ENCODE peak calls at places on chromosomes 5 and 9, in four cellular contexts. N, J, Y and L are unnamed samples.

GRCh38 chr9:34558911-34559615 is 30.5 kb downstream of the CNTFR start:
- DNase-seq in N (no peak), Y (no peak), J (no peak), L (no peak)

GRCh38 chr9:15308511-15308910 is 1.5 kb upstream of the TTC39B start:
- DNase-seq in Y (no peak), N (no peak), J (no peak), L (no peak)

GRCh38 chr9:68804911-68805889 is 100.2 kb downstream of the PIP5K1B start:
- DNase-seq in N (peak; percentile 27), J (no peak), Y (no peak), L (no peak)

GRCh38 chr5:143073761-143074160 is 303.6 kb downstream of the ARHGAP26 start:
- DNase-seq in Y (no peak), J (no peak), N (no peak), L (no peak)

GRCh38 chr9:76257224-76257794 is 136.9 kb downstream of the RFK start:
- DNase-seq in Y (no peak), J (no peak), N (no peak), L (no peak)

GRCh38 chr9:37574241-37574721 is 1.9 kb downstream of the FBXO10 start:
- DNase-seq in N (no peak), J (no peak), Y (no peak), L (no peak)

GRCh38 chr5:133734916-133735315 is 122.6 kb upstream of the FSTL4 start:
- DNase-seq in J (no peak), Y (no peak), N (no peak), L (no peak)

GRCh38 chr5:448766-449090 is 5.8 kb downstream of the EXOC3 start:
- DNase-seq in Y (no peak), N (no peak), J (no peak), L (no peak)

GRCh38 chr5:97009921-97010320 is 74.0 kb downstream of the LNPEP start:
- DNase-seq in J (no peak), Y (no peak), N (no peak), L (no peak)

GRCh38 chr9:7534211-7534935 is 265.2 kb downstream of the DMAC1 start:
- DNase-seq in J (no peak), N (no peak), Y (no peak), L (no peak)

GRCh38 chr9:89868100-89868499 is 263.3 kb downstream of the GADD45G start:
- DNase-seq in Y (no peak), N (no peak), J (no peak), L (no peak)

GRCh38 chr9:81002242-81002641 is 687.1 kb downstream of the TLE1 start:
- DNase-seq in J (no peak), N (no peak), Y (peak; percentile 1), L (no peak)

GRCh38 chr9:117265253-117265652 is 149.6 kb downstream of the ASTN2 start:
- DNase-seq in J (no peak), Y (no peak), N (no peak), L (no peak)

GRCh38 chr9:93200449-93200742 is 16.5 kb downstream of the WNK2 start:
- DNase-seq in J (no peak), N (no peak), Y (no peak), L (no peak)

GRCh38 chr9:93218671-93219420 is 34.9 kb downstream of the WNK2 start:
- DNase-seq in J (no peak), Y (no peak), N (no peak), L (no peak)

GRCh38 chr5:114192108-114192507 is 169.8 kb upstream of the KCNN2 start:
- DNase-seq in Y (no peak), N (no peak), J (no peak), L (no peak)

GRCh38 chr9:16119861-16120641 is 567.2 kb downstream of the CCDC171 start:
- DNase-seq in J (no peak), Y (no peak), N (no peak), L (no peak)

GRCh38 chr9:8486095-8486494 is 686.5 kb upstream of the DMAC1 start:
- DNase-seq in J (peak; percentile 50), N (no peak), Y (no peak), L (no peak)

GRCh38 chr9:100515578-100516494 is 42.9 kb downstream of the TMEFF1 start:
- DNase-seq in J (no peak), Y (no peak), N (no peak), L (no peak)

GRCh38 chr9:12416736-12417135 is 276.4 kb upstream of the TYRP1 start:
- DNase-seq in J (no peak), N (no peak), Y (no peak), L (no peak)

DNA sequence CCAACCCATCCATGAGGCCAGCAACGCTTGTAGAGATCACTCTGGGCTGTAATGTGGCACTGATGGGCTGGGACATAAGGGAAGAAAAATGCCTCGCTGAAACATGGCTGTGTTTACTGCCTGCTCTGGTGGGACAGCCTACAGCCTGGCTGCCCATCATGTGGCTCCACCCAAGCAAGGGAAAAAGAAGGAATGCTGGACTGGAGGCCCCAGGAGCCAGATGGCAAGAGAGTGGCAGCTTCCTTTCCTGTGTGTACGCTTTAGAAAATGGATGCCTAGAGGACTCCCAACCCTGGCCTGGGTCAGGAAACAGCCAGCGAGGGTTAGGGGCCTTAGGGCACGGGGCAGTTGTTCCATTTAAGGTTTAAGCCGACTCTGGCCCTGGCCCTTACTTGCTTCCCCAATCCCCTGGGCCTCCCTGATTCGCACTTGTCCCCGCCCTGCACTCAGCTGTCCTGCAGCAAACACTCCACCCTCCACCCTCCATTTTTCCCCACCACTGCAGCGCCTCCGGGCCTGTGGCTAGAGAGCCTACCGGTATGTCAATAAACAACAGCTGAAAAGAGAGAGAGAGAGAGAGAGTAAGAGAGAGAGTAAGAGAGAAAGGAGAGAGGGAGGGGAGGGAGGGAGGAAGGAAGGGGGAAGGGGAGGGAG is 819.4 kb downstream of the SEMA5A start:
- DNase-seq in N (no peak), Y (no peak), J (no peak), L (no peak)
- TF ChIP-seq KDM1A in N (no peak), Y (no peak), J (no peak), L (no peak)

GRCh38 chr5:33937700-33938506 is 1.7 kb downstream of the RXFP3 start:
- DNase-seq in Y (no peak), N (no peak), J (no peak), L (no peak)

GRCh38 chr5:33938507-33938796 is 2.3 kb downstream of the RXFP3 start:
- DNase-seq in Y (no peak), N (no peak), J (no peak), L (no peak)

GRCh38 chr5:33941090-33941489 is 4.9 kb downstream of the RXFP3 start:
- DNase-seq in Y (no peak), N (no peak), J (no peak), L (no peak)

GRCh38 chr5:33938881-33939280 is 2.7 kb downstream of the RXFP3 start:
- DNase-seq in Y (no peak), N (no peak), J (no peak), L (no peak)

GRCh38 chr5:33939863-33940262 is 3.7 kb downstream of the RXFP3 start:
- DNase-seq in N (no peak), Y (no peak), J (no peak), L (no peak)
- TF ChIP-seq TAF1 in N (no peak), Y (no peak), J (no peak), L (no peak)

GRCh38 chr9:134421888-134422287 is 95.6 kb downstream of the RXRA start:
- DNase-seq in J (no peak), N (no peak), Y (no peak), L (no peak)

GRCh38 chr9:134420974-134421432 is 94.7 kb downstream of the RXRA start:
- DNase-seq in N (no peak), J (no peak), Y (no peak), L (no peak)

GRCh38 chr9:134423166-134423565 is 96.9 kb downstream of the RXRA start:
- DNase-seq in J (no peak), Y (no peak), N (no peak), L (no peak)

GRCh38 chr9:134422701-134423100 is 96.4 kb downstream of the RXRA start:
- DNase-seq in J (no peak), N (no peak), Y (no peak), L (no peak)

GRCh38 chr9:134422301-134422700 is 96.0 kb downstream of the RXRA start:
- DNase-seq in Y (no peak), J (no peak), N (peak; percentile 62), L (no peak)
- TF ChIP-seq ATF3 in Y (no peak), J (no peak), N (no peak), L (no peak)

GRCh38 chr5:128559300-128560297 is 21.6 kb upstream of the FBN2 start:
- DNase-seq in Y (no peak), N (no peak), J (no peak), L (no peak)
- TF ChIP-seq KDM1A in Y (no peak), N (no peak), J (no peak), L (no peak)

GRCh38 chr9:5292141-5292540 is 12.4 kb downstream of the RLN2 start:
- DNase-seq in Y (no peak), N (no peak), J (no peak), L (no peak)

GRCh38 chr9:5286262-5286661 is 18.3 kb downstream of the RLN2 start:
- DNase-seq in Y (no peak), J (no peak), N (no peak), L (no peak)

GRCh38 chr9:5288591-5288990 is 15.9 kb downstream of the RLN2 start:
- DNase-seq in J (no peak), N (no peak), Y (peak; percentile 10), L (no peak)
- TF ChIP-seq TAF1 in J (no peak), N (no peak), Y (no peak), L (no peak)

DNA sequence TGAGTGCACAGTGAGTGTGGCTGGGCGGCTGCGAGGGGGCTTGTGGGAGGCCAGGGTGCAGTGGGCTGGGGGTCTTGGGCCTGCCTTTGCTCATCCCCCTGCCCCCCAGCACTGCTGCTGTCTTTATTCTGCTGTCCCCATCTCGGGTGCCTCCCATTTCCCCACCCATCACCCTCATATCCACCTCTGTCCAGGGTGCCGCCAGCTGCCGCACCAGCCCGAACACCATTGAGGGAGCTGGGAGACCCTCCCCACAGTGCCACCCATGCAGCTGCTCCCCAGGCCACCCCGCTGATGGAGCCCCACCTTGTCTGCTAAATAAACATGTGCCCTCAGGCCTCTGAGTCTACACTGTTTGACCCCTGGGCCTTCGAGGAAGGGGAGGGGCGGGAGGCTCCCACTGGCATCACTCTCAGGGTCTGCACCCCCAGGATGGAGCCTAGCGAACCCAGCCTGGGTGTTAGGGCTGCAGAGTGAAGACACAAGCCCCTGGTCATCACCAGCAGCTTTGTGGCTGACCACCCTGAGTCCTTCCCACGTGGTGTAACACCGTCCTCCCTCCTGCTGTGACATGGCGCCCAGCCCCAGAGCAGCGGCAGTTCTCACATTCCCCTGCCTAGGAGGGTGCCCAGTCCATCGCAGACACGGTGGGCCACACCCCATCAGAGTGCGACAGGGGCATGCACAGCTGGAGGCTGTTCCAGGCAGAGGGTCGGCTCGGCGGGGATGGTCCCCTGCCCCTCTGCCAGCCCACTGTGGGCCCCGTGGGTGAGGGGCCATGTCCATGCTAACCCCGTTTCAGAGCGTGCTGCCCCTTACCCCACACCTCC is 4.1 kb downstream of the LCN2 start:
- DNase-seq in Y (no peak), N (peak; percentile 10), J (no peak), L (no peak)
- TF ChIP-seq ATF3 in Y (no peak), N (no peak), J (no peak), L (no peak)

GRCh38 chr9:110207071-110207923 is 662 bp downstream of the C9orf152 start:
- DNase-seq in J (no peak), Y (no peak), N (no peak), L (no peak)
- TF ChIP-seq KDM1A in J (no peak), Y (no peak), N (no peak), L (no peak)

GRCh38 chr5:160507181-160507811 is 85.6 kb downstream of the PTTG1 start:
- DNase-seq in J (no peak), N (no peak), Y (no peak), L (no peak)
- TF ChIP-seq TAF1 in J (no peak), N (no peak), Y (no peak), L (no peak)